ENCODE peak calls at places on chromosomes 7 and 10, in five cellular contexts. One of them, this sample, is unnamed.

GRCh38 chr7:150566572-150566971 is 618 bp upstream of the GIMAP4 start:
- ATAC-seq in activated B cell treated with CpG ODN at 0.5 μM for 24 hours: no peak
- ATAC-seq in T-cell: no peak
- ATAC-seq in pancreas: no peak
- ATAC-seq in right cardiac atrium: no peak
- ATAC-seq in this sample: no peak

GRCh38 chr7:81956520-81956919 is 186.7 kb upstream of the HGF start:
- ATAC-seq in activated B cell treated with CpG ODN at 0.5 μM for 24 hours: no peak
- ATAC-seq in T-cell: no peak
- ATAC-seq in pancreas: peak; percentile 65
- ATAC-seq in right cardiac atrium: peak; percentile 84
- ATAC-seq in this sample: no peak

GRCh38 chr10:113456741-113457140 is 96.1 kb upstream of the HABP2 start:
- ATAC-seq in activated B cell treated with CpG ODN at 0.5 μM for 24 hours: no peak
- ATAC-seq in T-cell: no peak
- ATAC-seq in pancreas: no peak
- ATAC-seq in right cardiac atrium: no peak
- ATAC-seq in this sample: no peak

GRCh38 chr7:151520419-151521229 is 929 bp upstream of the RHEB start:
- ATAC-seq in activated B cell treated with CpG ODN at 0.5 μM for 24 hours: no peak
- ATAC-seq in T-cell: no peak
- ATAC-seq in pancreas: peak; percentile 33
- ATAC-seq in right cardiac atrium: peak; percentile 20
- ATAC-seq in this sample: peak; percentile 27

GRCh38 chr7:47497367-47498096 is 84.4 kb downstream of the TNS3 start:
- ATAC-seq in activated B cell treated with CpG ODN at 0.5 μM for 24 hours: peak; percentile 81
- ATAC-seq in T-cell: no peak
- ATAC-seq in pancreas: peak; percentile 35
- ATAC-seq in right cardiac atrium: no peak
- ATAC-seq in this sample: peak; percentile 13

GRCh38 chr10:103789771-103790201 is 65.6 kb downstream of the SH3PXD2A start:
- ATAC-seq in activated B cell treated with CpG ODN at 0.5 μM for 24 hours: no peak
- ATAC-seq in T-cell: peak; percentile 69
- ATAC-seq in pancreas: no peak
- ATAC-seq in right cardiac atrium: peak; percentile 23
- ATAC-seq in this sample: peak; percentile 92

GRCh38 chr7:125563557-125563956 is 633.9 kb upstream of the POT1 start:
- ATAC-seq in activated B cell treated with CpG ODN at 0.5 μM for 24 hours: no peak
- ATAC-seq in T-cell: no peak
- ATAC-seq in pancreas: no peak
- ATAC-seq in right cardiac atrium: no peak
- ATAC-seq in this sample: no peak

GRCh38 chr7:155862516-155863257 is 50.4 kb upstream of the SHH start:
- ATAC-seq in activated B cell treated with CpG ODN at 0.5 μM for 24 hours: no peak
- ATAC-seq in T-cell: no peak
- ATAC-seq in pancreas: no peak
- ATAC-seq in right cardiac atrium: no peak
- ATAC-seq in this sample: no peak

GRCh38 chr10:78588194-78588811 is 480.5 kb upstream of the ZMIZ1 start:
- ATAC-seq in activated B cell treated with CpG ODN at 0.5 μM for 24 hours: no peak
- ATAC-seq in T-cell: no peak
- ATAC-seq in pancreas: peak; percentile 62
- ATAC-seq in right cardiac atrium: peak; percentile 91
- ATAC-seq in this sample: no peak

GRCh38 chr10:65827344-65827743 is 1098.5 kb upstream of the LRRTM3 start:
- ATAC-seq in activated B cell treated with CpG ODN at 0.5 μM for 24 hours: no peak
- ATAC-seq in T-cell: no peak
- ATAC-seq in pancreas: no peak
- ATAC-seq in right cardiac atrium: no peak
- ATAC-seq in this sample: no peak

GRCh38 chr10:82278401-82279182 is 403.6 kb downstream of the NRG3 start:
- ATAC-seq in activated B cell treated with CpG ODN at 0.5 μM for 24 hours: no peak
- ATAC-seq in T-cell: no peak
- ATAC-seq in pancreas: peak; percentile 37
- ATAC-seq in right cardiac atrium: no peak
- ATAC-seq in this sample: no peak

GRCh38 chr7:12239821-12240220 is 28.7 kb downstream of the TMEM106B start:
- ATAC-seq in activated B cell treated with CpG ODN at 0.5 μM for 24 hours: peak; percentile 54
- ATAC-seq in T-cell: no peak
- ATAC-seq in pancreas: no peak
- ATAC-seq in right cardiac atrium: no peak
- ATAC-seq in this sample: no peak

GRCh38 chr7:99714171-99714570 is 20.8 kb downstream of the CYP3A7 start:
- ATAC-seq in activated B cell treated with CpG ODN at 0.5 μM for 24 hours: no peak
- ATAC-seq in T-cell: no peak
- ATAC-seq in pancreas: no peak
- ATAC-seq in right cardiac atrium: no peak
- ATAC-seq in this sample: no peak

GRCh38 chr10:1779796-1780195 is 42.5 kb upstream of the ADARB2 start:
- ATAC-seq in activated B cell treated with CpG ODN at 0.5 μM for 24 hours: no peak
- ATAC-seq in T-cell: no peak
- ATAC-seq in pancreas: no peak
- ATAC-seq in right cardiac atrium: no peak
- ATAC-seq in this sample: no peak

GRCh38 chr10:43408331-43408709 is 666 bp downstream of the HNRNPF start:
- ATAC-seq in activated B cell treated with CpG ODN at 0.5 μM for 24 hours: no peak
- ATAC-seq in T-cell: no peak
- ATAC-seq in pancreas: peak; percentile 0
- ATAC-seq in right cardiac atrium: no peak
- ATAC-seq in this sample: no peak

GRCh38 chr7:27184342-27185012 is 555 bp downstream of the HOXA11 start:
- ATAC-seq in activated B cell treated with CpG ODN at 0.5 μM for 24 hours: no peak
- ATAC-seq in T-cell: peak; percentile 17
- ATAC-seq in pancreas: peak; percentile 41
- ATAC-seq in right cardiac atrium: no peak
- ATAC-seq in this sample: peak; percentile 3

GRCh38 chr7:75652788-75653187 is 86.0 kb downstream of the HIP1 start:
- ATAC-seq in activated B cell treated with CpG ODN at 0.5 μM for 24 hours: no peak
- ATAC-seq in T-cell: no peak
- ATAC-seq in pancreas: no peak
- ATAC-seq in right cardiac atrium: no peak
- ATAC-seq in this sample: no peak

GRCh38 chr10:94192974-94193373 is 169.8 kb downstream of the NOC3L start:
- ATAC-seq in activated B cell treated with CpG ODN at 0.5 μM for 24 hours: no peak
- ATAC-seq in T-cell: no peak
- ATAC-seq in pancreas: no peak
- ATAC-seq in right cardiac atrium: no peak
- ATAC-seq in this sample: no peak

GRCh38 chr7:334618-335357 is 44.8 kb downstream of the FOXL3 start:
- ATAC-seq in activated B cell treated with CpG ODN at 0.5 μM for 24 hours: no peak
- ATAC-seq in T-cell: no peak
- ATAC-seq in pancreas: no peak
- ATAC-seq in right cardiac atrium: no peak
- ATAC-seq in this sample: no peak

GRCh38 chr10:18710201-18710653 is 51.0 kb downstream of the ARL5B start:
- ATAC-seq in activated B cell treated with CpG ODN at 0.5 μM for 24 hours: no peak
- ATAC-seq in T-cell: no peak
- ATAC-seq in pancreas: no peak
- ATAC-seq in right cardiac atrium: peak; percentile 48
- ATAC-seq in this sample: no peak

GRCh38 chr7:79282882-79283602 is 170.4 kb downstream of the MAGI2 start:
- ATAC-seq in activated B cell treated with CpG ODN at 0.5 μM for 24 hours: no peak
- ATAC-seq in T-cell: no peak
- ATAC-seq in pancreas: no peak
- ATAC-seq in right cardiac atrium: no peak
- ATAC-seq in this sample: no peak

GRCh38 chr7:23353172-23353571 is 54.0 kb downstream of the MALSU1 start:
- ATAC-seq in activated B cell treated with CpG ODN at 0.5 μM for 24 hours: peak; percentile 10
- ATAC-seq in T-cell: no peak
- ATAC-seq in pancreas: no peak
- ATAC-seq in right cardiac atrium: no peak
- ATAC-seq in this sample: peak; percentile 76

GRCh38 chr7:149781921-149782320 is 8.5 kb upstream of the ZNF467 start:
- ATAC-seq in activated B cell treated with CpG ODN at 0.5 μM for 24 hours: no peak
- ATAC-seq in T-cell: no peak
- ATAC-seq in pancreas: no peak
- ATAC-seq in right cardiac atrium: no peak
- ATAC-seq in this sample: no peak

GRCh38 chr10:94292448-94293118 is 70.2 kb downstream of the NOC3L start:
- ATAC-seq in activated B cell treated with CpG ODN at 0.5 μM for 24 hours: no peak
- ATAC-seq in T-cell: no peak
- ATAC-seq in pancreas: peak; percentile 42
- ATAC-seq in right cardiac atrium: no peak
- ATAC-seq in this sample: no peak

GRCh38 chr7:28240466-28240865 is 59.9 kb upstream of the JAZF1 start:
- ATAC-seq in activated B cell treated with CpG ODN at 0.5 μM for 24 hours: no peak
- ATAC-seq in T-cell: no peak
- ATAC-seq in pancreas: no peak
- ATAC-seq in right cardiac atrium: no peak
- ATAC-seq in this sample: no peak

GRCh38 chr10:12019343-12019971 is 23.2 kb downstream of the UPF2 start:
- ATAC-seq in activated B cell treated with CpG ODN at 0.5 μM for 24 hours: no peak
- ATAC-seq in T-cell: no peak
- ATAC-seq in pancreas: no peak
- ATAC-seq in right cardiac atrium: no peak
- ATAC-seq in this sample: no peak

GRCh38 chr7:67470256-67470751 is 473.7 kb downstream of the TYW1 start:
- ATAC-seq in activated B cell treated with CpG ODN at 0.5 μM for 24 hours: no peak
- ATAC-seq in T-cell: no peak
- ATAC-seq in pancreas: peak; percentile 59
- ATAC-seq in right cardiac atrium: peak; percentile 72
- ATAC-seq in this sample: no peak

GRCh38 chr7:100682228-100682741 is 8.7 kb downstream of the GNB2 start:
- ATAC-seq in activated B cell treated with CpG ODN at 0.5 μM for 24 hours: no peak
- ATAC-seq in T-cell: no peak
- ATAC-seq in pancreas: no peak
- ATAC-seq in right cardiac atrium: no peak
- ATAC-seq in this sample: no peak

GRCh38 chr10:31578951-31579350 is 259.9 kb downstream of the ZEB1 start:
- ATAC-seq in activated B cell treated with CpG ODN at 0.5 μM for 24 hours: peak; percentile 61
- ATAC-seq in T-cell: no peak
- ATAC-seq in pancreas: no peak
- ATAC-seq in right cardiac atrium: no peak
- ATAC-seq in this sample: no peak

GRCh38 chr10:97914171-97914836 is 64.7 kb downstream of the GOLGA7B start:
- ATAC-seq in activated B cell treated with CpG ODN at 0.5 μM for 24 hours: no peak
- ATAC-seq in T-cell: no peak
- ATAC-seq in pancreas: peak; percentile 53
- ATAC-seq in right cardiac atrium: peak; percentile 5
- ATAC-seq in this sample: no peak